ENCODE peak calls at places on chromosomes 11 and 22, in eight cellular contexts. V is MM.1S; H is GOT3; O is ovary; N is CD4-positive, CD25-positive, alpha-beta regulatory T cell; G is H7; Z is stimulated activated CD4-positive, alpha-beta T cell treated with anti-CD3 and anti-CD28 coated beads, Interleukin-15, amount 100 ng/mL, for 24 hours; U is activated naive CD4-positive, alpha-beta T cell treated with anti-CD3 and anti-CD28 coated beads for 36 hours. S is an unnamed sample.

GRCh38 chr11:67484847-67485311 is 2.1 kb downstream of the AIP start:
- DNase-seq in V (no peak), H (no peak), O (no peak), N (peak), G (no peak), Z (peak), U (peak), S (no peak)

GRCh38 chr11:96388891-96389603 is 665 bp downstream of the CCDC82 start:
- DNase-seq in V (peak), H (no peak), O (no peak), N (no peak), G (peak), Z (no peak), U (no peak), S (peak)

GRCh38 chr11:72358461-72359405 is 75.6 kb downstream of the CLPB start:
- DNase-seq in V (no peak), H (no peak), O (no peak), N (no peak), G (no peak), Z (no peak), U (no peak), S (no peak)

GRCh38 chr11:910044-910588 is 494 bp downstream of the CHID1 start:
- DNase-seq in V (peak), H (no peak), O (no peak), N (no peak), G (peak), Z (no peak), U (no peak), S (no peak)

GRCh38 chr22:44831885-44832284 is 79.5 kb downstream of the ARHGAP8 start:
- DNase-seq in V (no peak), H (no peak), O (no peak), N (no peak), G (no peak), Z (no peak), U (no peak), S (no peak)

GRCh38 chr11:892106-892505 is 18.5 kb downstream of the CHID1 start:
- DNase-seq in V (no peak), H (no peak), O (no peak), N (no peak), G (peak), Z (no peak), U (no peak), S (no peak)

GRCh38 chr11:7444582-7444981 is 40.7 kb upstream of the OLFML1 start:
- DNase-seq in V (no peak), H (no peak), O (no peak), N (no peak), G (peak), Z (no peak), U (no peak), S (peak)

GRCh38 chr11:67666676-67667489 is 7.5 kb downstream of the ALDH3B2 start:
- DNase-seq in V (no peak), H (no peak), O (no peak), N (no peak), G (no peak), Z (no peak), U (no peak), S (no peak)

GRCh38 chr11:80783561-80783960 is 1342.7 kb upstream of the TENM4 start:
- DNase-seq in V (no peak), H (no peak), O (no peak), N (no peak), G (no peak), Z (no peak), U (no peak), S (no peak)

GRCh38 chr22:44091021-44091721 is 67.1 kb downstream of the PARVB start:
- DNase-seq in V (no peak), H (no peak), O (no peak), N (no peak), G (peak), Z (peak), U (peak), S (peak)

GRCh38 chr11:1394936-1395772 is 5.4 kb downstream of the BRSK2 start:
- DNase-seq in V (no peak), H (no peak), O (no peak), N (no peak), G (no peak), Z (no peak), U (no peak), S (no peak)

GRCh38 chr11:45736424-45736823 is 68.5 kb upstream of the SLC35C1 start:
- DNase-seq in V (no peak), H (no peak), O (no peak), N (no peak), G (no peak), Z (no peak), U (no peak), S (no peak)

GRCh38 chr22:37222440-37222971 is 10.2 kb upstream of the SSTR3 start:
- DNase-seq in V (peak), H (no peak), O (no peak), N (no peak), G (no peak), Z (peak), U (peak), S (no peak)

GRCh38 chr22:35037089-35037488 is 28.9 kb upstream of the ISX start:
- DNase-seq in V (peak), H (no peak), O (no peak), N (no peak), G (peak), Z (no peak), U (peak), S (peak)

GRCh38 chr11:47245586-47246357 is 2.8 kb downstream of the ACP2 start:
- DNase-seq in V (no peak), H (no peak), O (no peak), N (no peak), G (no peak), Z (no peak), U (no peak), S (no peak)

GRCh38 chr11:13947379-13947778 is 15.1 kb upstream of the SPON1 start:
- DNase-seq in V (no peak), H (no peak), O (no peak), N (no peak), G (no peak), Z (no peak), U (no peak), S (no peak)

GRCh38 chr11:24198458-24198857 is 298.4 kb upstream of the LUZP2 start:
- DNase-seq in V (no peak), H (no peak), O (no peak), N (no peak), G (no peak), Z (no peak), U (no peak), S (no peak)

GRCh38 chr11:71112990-71113389 is 139.4 kb downstream of the SHANK2 start:
- DNase-seq in V (no peak), H (no peak), O (no peak), N (no peak), G (no peak), Z (no peak), U (no peak), S (peak)

GRCh38 chr11:17552392-17553248 is 5.6 kb downstream of the OTOG start:
- DNase-seq in V (no peak), H (no peak), O (no peak), N (no peak), G (no peak), Z (no peak), U (no peak), S (no peak)

GRCh38 chr22:30000566-30000965 is 79.7 kb upstream of the HORMAD2 start:
- DNase-seq in V (no peak), H (no peak), O (no peak), N (no peak), G (no peak), Z (peak), U (peak), S (no peak)

GRCh38 chr22:41565403-41566054 is 4.7 kb downstream of the CSDC2 start:
- DNase-seq in V (no peak), H (no peak), O (peak), N (no peak), G (peak), Z (peak), U (peak), S (peak)

GRCh38 chr11:63445720-63446119 is 45.2 kb downstream of the PLAAT5 start:
- DNase-seq in V (no peak), H (no peak), O (no peak), N (no peak), G (no peak), Z (peak), U (peak), S (no peak)

GRCh38 chr11:60838132-60838531 is 3.8 kb upstream of the CCDC86 start:
- DNase-seq in V (peak), H (no peak), O (no peak), N (no peak), G (peak), Z (no peak), U (no peak), S (peak)